ENCODE peak calls at places on chromosomes 11 and 22, in four cellular contexts. X is HFF-Myc, F is PC-3, J is foreskin fibroblast. S is an unnamed sample.

GRCh38 chr11:69718147-69718546 is 14.3 kb upstream of the FGF19 start:
- DNase-seq in X (no peak), J (peak), F (peak), S (no peak)

GRCh38 chr11:2295971-2296912 is 5.5 kb downstream of the C11orf21 start:
- DNase-seq in X (no peak), J (no peak), F (no peak), S (no peak)

GRCh38 chr22:26276530-26277200 is 107.4 kb downstream of the SEZ6L start:
- DNase-seq in J (no peak), F (no peak), X (no peak), S (no peak)

GRCh38 chr11:125287467-125288232 is 123.1 kb downstream of the PKNOX2 start:
- DNase-seq in F (no peak), J (no peak), X (no peak), S (peak)

GRCh38 chr11:75145196-75145971 is 5.5 kb upstream of the SLCO2B1 start:
- DNase-seq in J (no peak), X (no peak), F (no peak), S (no peak)

GRCh38 chr11:57812634-57813033 is 51.0 kb downstream of the CTNND1 start:
- DNase-seq in F (no peak), X (no peak), J (no peak), S (no peak)

GRCh38 chr11:97772696-97773095 is 1248.1 kb upstream of the CNTN5 start:
- DNase-seq in F (no peak), J (no peak), X (no peak), S (no peak)

GRCh38 chr11:102256251-102256650 is 61.0 kb upstream of the BIRC3 start:
- DNase-seq in X (peak), J (peak), F (peak), S (no peak)

GRCh38 chr11:117970400-117971024 is 15.7 kb upstream of the IL10RA start:
- DNase-seq in X (no peak), J (no peak), F (peak), S (no peak)

GRCh38 chr11:120239713-120240640 is at the start of gene POU2F3:
- DNase-seq in F (no peak), J (no peak), X (no peak), S (no peak)

GRCh38 chr11:16764888-16765287 is 26.4 kb downstream of the C11orf58 start:
- DNase-seq in F (no peak), J (no peak), X (no peak), S (no peak)

GRCh38 chr11:2150206-2150847 is 10.7 kb downstream of the INS start:
- DNase-seq in F (peak), J (peak), X (no peak), S (peak)

GRCh38 chr11:3077846-3078440 is 20.7 kb upstream of the CARS1 start:
- DNase-seq in F (no peak), X (no peak), J (no peak), S (no peak)

GRCh38 chr11:68880851-68881250 is 22.8 kb downstream of the MRPL21 start:
- DNase-seq in J (no peak), F (no peak), X (no peak), S (no peak)

GRCh38 chr11:14202263-14203173 is 156.5 kb downstream of the RRAS2 start:
- DNase-seq in X (no peak), J (no peak), F (no peak), S (no peak)

GRCh38 chr22:30247561-30247960 is 1.0 kb upstream of the LIF start:
- DNase-seq in J (no peak), X (no peak), F (no peak), S (no peak)

GRCh38 chr22:28817919-28818859 is 17.8 kb upstream of the XBP1 start:
- DNase-seq in J (no peak), F (peak), X (no peak), S (no peak)

GRCh38 chr11:114847599-114847998 is 169.3 kb downstream of the NXPE2 start:
- DNase-seq in F (no peak), X (no peak), J (no peak), S (no peak)

GRCh38 chr11:82858556-82859091 is 41.6 kb downstream of the PRCP start:
- DNase-seq in J (peak), X (peak), F (peak), S (peak)

GRCh38 chr22:45717787-45718186 is 46.2 kb downstream of the ATXN10 start:
- DNase-seq in F (peak), X (no peak), J (peak), S (peak)

GRCh38 chr11:18115360-18116127 is 9.7 kb upstream of the SAAL1 start:
- DNase-seq in F (peak), J (peak), X (peak), S (peak)

GRCh38 chr11:101127699-101128570 is 1.7 kb downstream of the PGR start:
- DNase-seq in F (no peak), X (no peak), J (peak), S (no peak)

GRCh38 chr11:11400635-11401232 is 47.7 kb upstream of the CSNK2A3 start:
- DNase-seq in F (peak), X (no peak), J (no peak), S (no peak)

GRCh38 chr11:91776660-91777059 is 448.0 kb upstream of the FAT3 start:
- DNase-seq in X (no peak), F (no peak), J (no peak), S (no peak)

GRCh38 chr11:113947989-113948388 is 26.9 kb upstream of the HTR3A start:
- DNase-seq in X (no peak), F (no peak), J (no peak), S (no peak)

GRCh38 chr11:61369372-61370348 is 7.5 kb downstream of the TMEM138 start:
- DNase-seq in X (no peak), J (peak), F (no peak), S (peak)

GRCh38 chr11:68825603-68826002 is 16.1 kb downstream of the CPT1A start:
- DNase-seq in J (no peak), X (no peak), F (peak), S (no peak)

GRCh38 chr22:41308544-41308947 is 7.2 kb downstream of the ZC3H7B start:
- DNase-seq in J (no peak), X (no peak), F (no peak), S (no peak)

GRCh38 chr11:13229136-13229535 is 48.5 kb upstream of the BMAL1 start:
- DNase-seq in F (no peak), X (no peak), J (peak), S (no peak)

GRCh38 chr11:12454782-12455181 is 77.4 kb downstream of the PARVA start:
- DNase-seq in J (peak), X (no peak), F (peak), S (no peak)

GRCh38 chr22:46033256-46034200 is 56.6 kb upstream of the WNT7B start:
- DNase-seq in J (peak), X (no peak), F (no peak), S (no peak)

DNA sequence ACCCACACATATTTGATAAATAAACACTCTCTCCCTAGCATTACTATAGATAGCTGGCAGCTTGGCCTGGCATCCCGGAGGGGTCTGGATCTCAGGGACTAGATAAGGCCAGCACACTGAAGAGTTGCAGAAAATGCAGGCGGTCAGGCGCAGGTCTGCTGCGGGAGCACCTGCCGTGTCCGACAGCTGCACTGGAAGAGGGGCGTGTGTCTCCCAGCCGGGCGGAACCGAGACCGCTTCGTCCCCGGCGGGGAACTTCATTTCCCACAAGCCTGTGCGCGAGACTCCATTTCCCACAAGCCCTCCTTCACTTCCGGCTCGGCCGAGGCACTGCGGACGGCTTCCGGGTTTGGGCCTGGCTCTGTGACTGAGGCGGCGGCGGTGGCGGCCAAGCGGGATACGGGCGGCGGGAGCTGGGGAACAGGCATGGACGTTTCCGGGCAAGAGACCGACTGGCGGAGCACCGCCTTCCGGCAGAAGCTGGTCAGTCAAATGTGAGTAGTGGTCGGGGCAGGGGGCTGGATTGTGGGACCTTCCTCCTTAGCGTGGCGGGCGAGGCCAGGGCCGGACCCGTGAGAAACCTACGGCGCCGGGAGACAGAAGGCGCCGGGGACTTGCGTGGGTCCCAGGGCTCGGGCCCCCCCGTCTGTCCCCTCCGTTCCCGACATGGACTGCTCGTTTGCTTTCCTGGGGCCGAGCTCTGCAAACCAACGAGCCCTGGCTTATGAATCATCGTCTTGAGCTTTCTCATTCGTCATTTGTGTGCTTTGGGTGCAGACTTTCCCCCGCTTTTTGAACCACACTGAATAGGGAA is at the start of gene MED15:
- DNase-seq in X (peak), F (peak), J (peak), S (peak)
- TF ChIP-seq CTCF in X (no peak), F (no peak), J (no peak), S (no peak)

DNA sequence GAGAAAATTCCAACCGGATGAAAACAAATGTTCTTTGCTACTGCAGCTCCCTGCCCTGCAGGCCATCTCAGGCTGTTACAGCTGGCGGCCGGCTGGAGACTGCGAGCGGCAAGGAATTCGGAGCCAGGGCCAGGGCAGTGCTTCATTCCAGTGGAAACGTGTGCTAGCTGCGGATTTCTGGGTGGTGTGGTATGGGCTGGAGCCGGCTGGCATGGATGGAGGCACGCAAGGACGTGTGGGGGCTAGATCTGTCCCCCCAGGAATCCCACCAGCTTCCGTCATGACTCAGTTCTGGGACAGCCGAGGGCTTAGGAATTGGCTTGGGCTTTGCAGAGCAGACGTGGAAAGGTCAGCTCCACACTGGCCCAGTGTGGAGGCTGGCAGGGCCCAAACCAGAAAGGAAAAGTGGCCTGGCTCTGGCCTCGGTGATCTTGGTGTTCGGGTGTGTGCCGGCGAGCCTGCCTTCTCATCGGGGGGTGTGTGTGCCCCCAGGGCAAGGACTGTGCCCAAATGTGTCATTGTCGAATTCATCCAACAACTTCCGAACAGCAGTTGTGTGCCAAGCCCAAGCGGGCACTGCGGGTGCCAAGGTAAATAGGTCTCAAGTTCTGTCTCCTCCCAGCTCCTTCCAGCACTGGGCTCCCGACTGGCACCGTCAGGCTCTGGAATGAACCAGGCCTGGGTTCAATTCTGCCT is 48.1 kb upstream of the SHISAL1 start:
- DNase-seq in F (peak), J (peak), X (peak), S (peak)
- H3K4me3 ChIP-seq in F (peak), J (no peak), X (no peak), S (no peak)

GRCh38 chr11:30710216-30710615 is 124.1 kb upstream of the MPPED2 start:
- DNase-seq in F (no peak), J (no peak), X (no peak), S (peak)
- TF ChIP-seq CTCF in F (no peak), J (no peak), X (no peak), S (no peak)

GRCh38 chr11:62553839-62554361 is 7.3 kb upstream of the AHNAK start:
- DNase-seq in X (no peak), J (peak), F (peak), S (no peak)
- H3K4me3 ChIP-seq in X (peak), J (peak), F (peak), S (peak)

GRCh38 chr11:131796089-131796488 is 425.7 kb downstream of the NTM start:
- DNase-seq in X (no peak), F (no peak), J (no peak), S (no peak)

GRCh38 chr11:131796541-131796940 is 426.1 kb downstream of the NTM start:
- DNase-seq in X (no peak), F (no peak), J (no peak), S (no peak)

GRCh38 chr11:131802416-131802815 is 432.0 kb downstream of the NTM start:
- DNase-seq in F (no peak), J (no peak), X (no peak), S (no peak)

DNA sequence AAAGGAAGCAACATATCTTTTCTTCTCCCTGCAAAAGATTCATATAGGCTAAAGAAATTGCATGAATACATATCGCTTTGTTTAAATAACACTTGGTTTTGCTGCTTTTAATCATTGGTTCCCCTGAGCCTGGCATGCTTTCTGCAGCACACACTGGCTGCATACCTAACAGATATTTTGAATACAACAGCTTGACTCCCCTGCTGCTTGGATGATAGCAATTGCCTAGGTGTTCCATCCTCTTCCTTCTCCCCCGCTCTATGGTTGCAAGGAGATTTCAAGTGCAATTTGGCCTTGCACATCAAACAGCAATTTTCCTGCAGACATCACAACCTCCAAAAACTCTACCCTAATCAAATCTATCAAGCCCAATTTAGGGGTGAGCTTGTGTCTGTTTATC is 430.0 kb downstream of the NTM start:
- DNase-seq in F (no peak), X (no peak), J (no peak), S (no peak)
- TF ChIP-seq CTCF in F (no peak), X (no peak), J (no peak), S (no peak)

DNA sequence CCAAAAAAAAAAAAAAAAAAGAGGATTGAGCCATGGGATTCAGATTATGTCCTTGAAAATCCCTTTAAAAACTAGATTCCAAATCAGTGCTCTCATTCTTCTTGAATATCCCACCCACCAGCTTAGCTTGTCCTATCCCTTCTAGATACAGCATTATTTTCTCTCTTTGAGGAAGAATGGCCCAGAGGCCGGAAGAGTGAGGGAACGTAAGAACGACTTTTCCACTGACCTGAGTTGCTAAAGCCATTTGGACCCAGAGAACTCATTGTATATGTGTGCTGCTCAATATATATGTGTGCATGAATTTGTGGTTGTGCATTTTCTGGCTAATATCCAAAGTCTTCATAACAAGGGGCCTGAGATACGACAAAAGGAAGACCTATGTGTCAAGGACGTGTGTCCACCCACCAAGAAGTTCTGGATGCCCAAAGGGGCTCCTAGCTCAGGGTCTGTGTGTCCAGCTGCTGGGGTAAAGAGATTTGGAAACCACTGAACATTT is 35.0 kb upstream of the CREB3L1 start:
- DNase-seq in F (no peak), X (no peak), J (no peak), S (no peak)
- H3K4me3 ChIP-seq in F (peak), X (peak), J (peak), S (peak)

DNA sequence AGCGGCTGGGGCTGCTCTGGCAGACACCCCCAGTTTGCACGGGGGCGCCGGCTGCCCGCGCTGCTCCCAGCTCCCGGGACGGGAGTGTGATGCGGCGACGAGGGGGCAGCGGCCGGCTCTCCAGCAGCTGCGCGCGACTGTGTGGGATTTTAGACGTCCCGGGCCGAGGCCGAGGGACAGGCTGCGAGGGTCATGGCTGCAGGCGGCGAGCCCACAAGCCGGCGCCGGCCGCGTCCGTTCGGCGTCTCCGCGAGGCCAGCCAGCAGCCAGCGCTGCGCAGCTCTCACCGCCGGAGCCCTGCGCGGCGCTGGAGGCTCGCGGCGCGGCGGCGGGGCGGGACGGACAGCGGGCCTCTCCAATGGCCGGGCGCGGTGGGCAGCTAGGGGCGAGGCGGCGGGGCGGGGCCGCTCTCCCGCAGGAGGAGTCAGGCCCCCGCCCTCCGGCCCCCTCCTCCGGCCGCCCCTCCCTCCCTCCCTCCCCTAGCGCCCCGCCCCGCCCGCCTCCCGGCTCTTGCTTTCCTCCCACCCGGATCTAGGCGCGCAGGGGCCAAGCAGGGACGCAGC is at the start of gene FZD4:
- DNase-seq in J (peak), F (peak), X (peak), S (peak)
- TF ChIP-seq CTCF in J (no peak), F (no peak), X (no peak), S (no peak)

S was measured in astrocyte of the cerebellum.